ENCODE peak calls at places on chromosome 15, in eight cellular contexts. One of them, this sample, is unnamed.

GRCh38 chr15:25790003-25790660 is 73.0 kb downstream of the ATP10A start:
- DNase-seq in mammary epithelial cell: no peak
- DNase-seq in GM20000: no peak
- DNase-seq in NCI-H1930: no peak
- DNase-seq in heart right ventricle: peak
- DNase-seq in NAMALWA: no peak
- DNase-seq in stimulated activated CD4-positive, alpha-beta T cell treated with anti-CD3 and anti-CD28 coated beads, Interleukin-4, amount 100 ng/mL, for 1 hour: peak
- DNase-seq in Daoy: peak
- DNase-seq in this sample: peak

GRCh38 chr15:67547836-67548531 is 5.5 kb downstream of the MAP2K5 start:
- DNase-seq in stimulated activated CD4-positive, alpha-beta T cell treated with anti-CD3 and anti-CD28 coated beads, Interleukin-4, amount 100 ng/mL, for 1 hour: no peak
- DNase-seq in Daoy: peak
- DNase-seq in NCI-H1930: no peak
- DNase-seq in mammary epithelial cell: peak
- DNase-seq in heart right ventricle: no peak
- DNase-seq in NAMALWA: no peak
- DNase-seq in GM20000: no peak
- DNase-seq in this sample: peak

GRCh38 chr15:90439946-90440345 is 51.9 kb downstream of the IQGAP1 start:
- DNase-seq in heart right ventricle: no peak
- DNase-seq in mammary epithelial cell: no peak
- DNase-seq in GM20000: no peak
- DNase-seq in NCI-H1930: no peak
- DNase-seq in stimulated activated CD4-positive, alpha-beta T cell treated with anti-CD3 and anti-CD28 coated beads, Interleukin-4, amount 100 ng/mL, for 1 hour: no peak
- DNase-seq in NAMALWA: no peak
- DNase-seq in Daoy: no peak
- DNase-seq in this sample: no peak

GRCh38 chr15:99361541-99362185 is 110.4 kb downstream of the LRRC28 start:
- DNase-seq in stimulated activated CD4-positive, alpha-beta T cell treated with anti-CD3 and anti-CD28 coated beads, Interleukin-4, amount 100 ng/mL, for 1 hour: no peak
- DNase-seq in GM20000: no peak
- DNase-seq in Daoy: no peak
- DNase-seq in NAMALWA: peak
- DNase-seq in mammary epithelial cell: peak
- DNase-seq in NCI-H1930: no peak
- DNase-seq in heart right ventricle: no peak
- DNase-seq in this sample: no peak

GRCh38 chr15:93265046-93265658 is 176.1 kb upstream of the RGMA start:
- DNase-seq in mammary epithelial cell: no peak
- DNase-seq in GM20000: no peak
- DNase-seq in Daoy: peak
- DNase-seq in stimulated activated CD4-positive, alpha-beta T cell treated with anti-CD3 and anti-CD28 coated beads, Interleukin-4, amount 100 ng/mL, for 1 hour: no peak
- DNase-seq in heart right ventricle: no peak
- DNase-seq in NAMALWA: no peak
- DNase-seq in NCI-H1930: no peak
- DNase-seq in this sample: peak

GRCh38 chr15:63879211-63879610 is 45.5 kb upstream of the HERC1 start:
- DNase-seq in NAMALWA: no peak
- DNase-seq in NCI-H1930: no peak
- DNase-seq in mammary epithelial cell: no peak
- DNase-seq in Daoy: no peak
- DNase-seq in stimulated activated CD4-positive, alpha-beta T cell treated with anti-CD3 and anti-CD28 coated beads, Interleukin-4, amount 100 ng/mL, for 1 hour: no peak
- DNase-seq in GM20000: no peak
- DNase-seq in heart right ventricle: no peak
- DNase-seq in this sample: no peak

GRCh38 chr15:32852771-32853170 is 135.0 kb downstream of the GREM1 start:
- DNase-seq in heart right ventricle: no peak
- DNase-seq in NCI-H1930: no peak
- DNase-seq in Daoy: no peak
- DNase-seq in GM20000: no peak
- DNase-seq in NAMALWA: no peak
- DNase-seq in stimulated activated CD4-positive, alpha-beta T cell treated with anti-CD3 and anti-CD28 coated beads, Interleukin-4, amount 100 ng/mL, for 1 hour: no peak
- DNase-seq in mammary epithelial cell: no peak
- DNase-seq in this sample: no peak

GRCh38 chr15:55319537-55320325 is 709 bp downstream of the PIGB start:
- DNase-seq in stimulated activated CD4-positive, alpha-beta T cell treated with anti-CD3 and anti-CD28 coated beads, Interleukin-4, amount 100 ng/mL, for 1 hour: no peak
- DNase-seq in Daoy: no peak
- DNase-seq in mammary epithelial cell: peak
- DNase-seq in GM20000: peak
- DNase-seq in NCI-H1930: no peak
- DNase-seq in heart right ventricle: no peak
- DNase-seq in NAMALWA: peak
- DNase-seq in this sample: peak

GRCh38 chr15:89097313-89097712 is 9.1 kb downstream of the ABHD2 start:
- DNase-seq in Daoy: no peak
- DNase-seq in GM20000: no peak
- DNase-seq in heart right ventricle: no peak
- DNase-seq in NAMALWA: no peak
- DNase-seq in NCI-H1930: no peak
- DNase-seq in stimulated activated CD4-positive, alpha-beta T cell treated with anti-CD3 and anti-CD28 coated beads, Interleukin-4, amount 100 ng/mL, for 1 hour: no peak
- DNase-seq in mammary epithelial cell: no peak
- DNase-seq in this sample: no peak

GRCh38 chr15:33292718-33293307 is 18.0 kb upstream of the RYR3 start:
- DNase-seq in NCI-H1930: peak
- DNase-seq in Daoy: peak
- DNase-seq in heart right ventricle: no peak
- DNase-seq in stimulated activated CD4-positive, alpha-beta T cell treated with anti-CD3 and anti-CD28 coated beads, Interleukin-4, amount 100 ng/mL, for 1 hour: peak
- DNase-seq in GM20000: no peak
- DNase-seq in mammary epithelial cell: peak
- DNase-seq in NAMALWA: peak
- DNase-seq in this sample: no peak

GRCh38 chr15:62648954-62649353 is 393.6 kb upstream of the TPM1 start:
- DNase-seq in GM20000: peak
- DNase-seq in heart right ventricle: no peak
- DNase-seq in Daoy: peak
- DNase-seq in mammary epithelial cell: no peak
- DNase-seq in stimulated activated CD4-positive, alpha-beta T cell treated with anti-CD3 and anti-CD28 coated beads, Interleukin-4, amount 100 ng/mL, for 1 hour: no peak
- DNase-seq in NCI-H1930: no peak
- DNase-seq in NAMALWA: peak
- DNase-seq in this sample: no peak

GRCh38 chr15:79004336-79004735 is 59.5 kb upstream of the CTSH start:
- DNase-seq in stimulated activated CD4-positive, alpha-beta T cell treated with anti-CD3 and anti-CD28 coated beads, Interleukin-4, amount 100 ng/mL, for 1 hour: no peak
- DNase-seq in NCI-H1930: no peak
- DNase-seq in GM20000: peak
- DNase-seq in heart right ventricle: no peak
- DNase-seq in mammary epithelial cell: peak
- DNase-seq in Daoy: peak
- DNase-seq in NAMALWA: peak
- DNase-seq in this sample: peak

GRCh38 chr15:58360421-58361090 is 71.2 kb upstream of the LIPC start:
- DNase-seq in NCI-H1930: no peak
- DNase-seq in NAMALWA: no peak
- DNase-seq in Daoy: no peak
- DNase-seq in heart right ventricle: no peak
- DNase-seq in GM20000: no peak
- DNase-seq in mammary epithelial cell: no peak
- DNase-seq in stimulated activated CD4-positive, alpha-beta T cell treated with anti-CD3 and anti-CD28 coated beads, Interleukin-4, amount 100 ng/mL, for 1 hour: no peak
- DNase-seq in this sample: peak

GRCh38 chr15:37015025-37015424 is 85.3 kb downstream of the MEIS2 start:
- DNase-seq in heart right ventricle: no peak
- DNase-seq in mammary epithelial cell: peak
- DNase-seq in NAMALWA: peak
- DNase-seq in stimulated activated CD4-positive, alpha-beta T cell treated with anti-CD3 and anti-CD28 coated beads, Interleukin-4, amount 100 ng/mL, for 1 hour: no peak
- DNase-seq in GM20000: no peak
- DNase-seq in Daoy: peak
- DNase-seq in NCI-H1930: no peak
- DNase-seq in this sample: no peak

GRCh38 chr15:36579792-36580431 is 486 bp downstream of the CDIN1 start:
- DNase-seq in heart right ventricle: no peak
- DNase-seq in GM20000: no peak
- DNase-seq in NCI-H1930: peak
- DNase-seq in mammary epithelial cell: no peak
- DNase-seq in Daoy: peak
- DNase-seq in stimulated activated CD4-positive, alpha-beta T cell treated with anti-CD3 and anti-CD28 coated beads, Interleukin-4, amount 100 ng/mL, for 1 hour: peak
- DNase-seq in NAMALWA: no peak
- DNase-seq in this sample: no peak

GRCh38 chr15:69104050-69104750 is 56.2 kb upstream of the GLCE start:
- DNase-seq in heart right ventricle: no peak
- DNase-seq in Daoy: no peak
- DNase-seq in GM20000: peak
- DNase-seq in mammary epithelial cell: no peak
- DNase-seq in stimulated activated CD4-positive, alpha-beta T cell treated with anti-CD3 and anti-CD28 coated beads, Interleukin-4, amount 100 ng/mL, for 1 hour: no peak
- DNase-seq in NAMALWA: no peak
- DNase-seq in NCI-H1930: no peak
- DNase-seq in this sample: no peak

GRCh38 chr15:66172339-66172980 is 81.1 kb downstream of the MEGF11 start:
- DNase-seq in Daoy: no peak
- DNase-seq in GM20000: no peak
- DNase-seq in NCI-H1930: no peak
- DNase-seq in NAMALWA: no peak
- DNase-seq in mammary epithelial cell: no peak
- DNase-seq in stimulated activated CD4-positive, alpha-beta T cell treated with anti-CD3 and anti-CD28 coated beads, Interleukin-4, amount 100 ng/mL, for 1 hour: no peak
- DNase-seq in heart right ventricle: no peak
- DNase-seq in this sample: peak

GRCh38 chr15:31560643-31561042 is 234.0 kb downstream of the KLF13 start:
- DNase-seq in mammary epithelial cell: no peak
- DNase-seq in NAMALWA: no peak
- DNase-seq in heart right ventricle: no peak
- DNase-seq in Daoy: no peak
- DNase-seq in GM20000: no peak
- DNase-seq in NCI-H1930: no peak
- DNase-seq in stimulated activated CD4-positive, alpha-beta T cell treated with anti-CD3 and anti-CD28 coated beads, Interleukin-4, amount 100 ng/mL, for 1 hour: no peak
- DNase-seq in this sample: no peak

GRCh38 chr15:69508659-69509058 is 56.0 kb downstream of the RPLP1 start:
- DNase-seq in Daoy: no peak
- DNase-seq in stimulated activated CD4-positive, alpha-beta T cell treated with anti-CD3 and anti-CD28 coated beads, Interleukin-4, amount 100 ng/mL, for 1 hour: no peak
- DNase-seq in NAMALWA: no peak
- DNase-seq in heart right ventricle: no peak
- DNase-seq in mammary epithelial cell: no peak
- DNase-seq in NCI-H1930: no peak
- DNase-seq in GM20000: no peak
- DNase-seq in this sample: no peak

GRCh38 chr15:35444557-35445204 is 101.3 kb downstream of the DPH6 start:
- DNase-seq in heart right ventricle: no peak
- DNase-seq in Daoy: peak
- DNase-seq in NAMALWA: peak
- DNase-seq in mammary epithelial cell: peak
- DNase-seq in GM20000: peak
- DNase-seq in stimulated activated CD4-positive, alpha-beta T cell treated with anti-CD3 and anti-CD28 coated beads, Interleukin-4, amount 100 ng/mL, for 1 hour: no peak
- DNase-seq in NCI-H1930: peak
- DNase-seq in this sample: no peak

GRCh38 chr15:29925227-29926082 is 103.2 kb upstream of the TJP1 start:
- DNase-seq in GM20000: peak
- DNase-seq in Daoy: peak
- DNase-seq in NAMALWA: peak
- DNase-seq in NCI-H1930: no peak
- DNase-seq in heart right ventricle: peak
- DNase-seq in mammary epithelial cell: peak
- DNase-seq in stimulated activated CD4-positive, alpha-beta T cell treated with anti-CD3 and anti-CD28 coated beads, Interleukin-4, amount 100 ng/mL, for 1 hour: peak
- DNase-seq in this sample: peak

GRCh38 chr15:80418892-80419537 is 14.8 kb downstream of the ARNT2 start:
- DNase-seq in GM20000: no peak
- DNase-seq in NCI-H1930: no peak
- DNase-seq in heart right ventricle: no peak
- DNase-seq in NAMALWA: peak
- DNase-seq in mammary epithelial cell: peak
- DNase-seq in stimulated activated CD4-positive, alpha-beta T cell treated with anti-CD3 and anti-CD28 coated beads, Interleukin-4, amount 100 ng/mL, for 1 hour: no peak
- DNase-seq in Daoy: peak
- DNase-seq in this sample: no peak

GRCh38 chr15:45734244-45734643 is 99.4 kb downstream of the SQOR start:
- DNase-seq in heart right ventricle: no peak
- DNase-seq in Daoy: no peak
- DNase-seq in NAMALWA: peak
- DNase-seq in stimulated activated CD4-positive, alpha-beta T cell treated with anti-CD3 and anti-CD28 coated beads, Interleukin-4, amount 100 ng/mL, for 1 hour: no peak
- DNase-seq in mammary epithelial cell: no peak
- DNase-seq in NCI-H1930: no peak
- DNase-seq in GM20000: no peak
- DNase-seq in this sample: no peak

GRCh38 chr15:29959384-29960137 is 123.2 kb upstream of the GOLGA8J start:
- DNase-seq in Daoy: no peak
- DNase-seq in NCI-H1930: no peak
- DNase-seq in GM20000: no peak
- DNase-seq in NAMALWA: no peak
- DNase-seq in heart right ventricle: no peak
- DNase-seq in mammary epithelial cell: no peak
- DNase-seq in stimulated activated CD4-positive, alpha-beta T cell treated with anti-CD3 and anti-CD28 coated beads, Interleukin-4, amount 100 ng/mL, for 1 hour: no peak
- DNase-seq in this sample: peak

GRCh38 chr15:35256555-35256954 is 171.5 kb upstream of the NANOGP8 start:
- DNase-seq in NAMALWA: no peak
- DNase-seq in Daoy: no peak
- DNase-seq in heart right ventricle: no peak
- DNase-seq in mammary epithelial cell: peak
- DNase-seq in GM20000: no peak
- DNase-seq in stimulated activated CD4-positive, alpha-beta T cell treated with anti-CD3 and anti-CD28 coated beads, Interleukin-4, amount 100 ng/mL, for 1 hour: no peak
- DNase-seq in NCI-H1930: no peak
- DNase-seq in this sample: no peak

GRCh38 chr15:58924326-58924725 is 9.2 kb downstream of the SLTM start:
- DNase-seq in mammary epithelial cell: no peak
- DNase-seq in NCI-H1930: no peak
- DNase-seq in stimulated activated CD4-positive, alpha-beta T cell treated with anti-CD3 and anti-CD28 coated beads, Interleukin-4, amount 100 ng/mL, for 1 hour: no peak
- DNase-seq in heart right ventricle: no peak
- DNase-seq in Daoy: no peak
- DNase-seq in NAMALWA: no peak
- DNase-seq in GM20000: no peak
- DNase-seq in this sample: no peak

GRCh38 chr15:65258370-65258769 is 28.3 kb downstream of the PARP16 start:
- DNase-seq in heart right ventricle: no peak
- DNase-seq in GM20000: no peak
- DNase-seq in Daoy: no peak
- DNase-seq in NCI-H1930: no peak
- DNase-seq in stimulated activated CD4-positive, alpha-beta T cell treated with anti-CD3 and anti-CD28 coated beads, Interleukin-4, amount 100 ng/mL, for 1 hour: no peak
- DNase-seq in mammary epithelial cell: no peak
- DNase-seq in NAMALWA: no peak
- DNase-seq in this sample: no peak

This sample was measured in osteoblast.